ENCODE peak calls at places on chromosomes 6 and 20, in five cellular contexts. C is gastrocnemius medialis, Q is breast epithelium, P is ovary, S is transverse colon. J is an unnamed sample. For H3K36me3, the result is how much of the 10 kb centered on the place peaks cover.

GRCh38 chr6:1024587-1024986 is 287.3 kb upstream of the FOXQ1 start:
- DNase-seq in Q (peak), P (no peak), C (no peak), S (peak), J (no peak)

GRCh38 chr6:141451508-141452353 is 681.0 kb upstream of the GJE1 start:
- DNase-seq in P (no peak), Q (no peak), S (no peak), C (no peak), J (no peak)

GRCh38 chr20:7411075-7411474 is 529.2 kb downstream of the HAO1 start:
- DNase-seq in P (no peak), S (no peak), C (no peak), Q (no peak), J (no peak)

GRCh38 chr6:154508573-154509375 is 1.7 kb downstream of the CNKSR3 start:
- DNase-seq in C (no peak), P (no peak), S (peak), Q (peak), J (no peak)

GRCh38 chr6:14709066-14709670 is 536.7 kb upstream of the JARID2 start:
- DNase-seq in S (no peak), P (no peak), C (no peak), Q (no peak), J (no peak)

GRCh38 chr6:80872194-80872950 is 765.9 kb downstream of the BCKDHB start:
- DNase-seq in Q (no peak), P (no peak), C (peak), S (no peak), J (peak)

GRCh38 chr20:32902456-32903420 is 44.0 kb downstream of the EFCAB8 start:
- DNase-seq in P (peak), C (no peak), S (peak), Q (no peak), J (peak)

GRCh38 chr20:37505263-37506165 is 15.5 kb upstream of the NNAT start:
- DNase-seq in S (no peak), P (no peak), C (no peak), Q (no peak), J (no peak)

GRCh38 chr6:45654673-45655072 is 276.9 kb upstream of the SUPT3H start:
- DNase-seq in S (no peak), Q (no peak), C (no peak), P (no peak), J (no peak)

GRCh38 chr20:40279390-40279789 is 409.6 kb downstream of the MAFB start:
- DNase-seq in S (peak), Q (peak), P (no peak), C (peak), J (peak)

GRCh38 chr20:62804632-62805364 is at the start of gene OGFR:
- DNase-seq in C (no peak), P (peak), S (peak), Q (no peak), J (peak)

GRCh38 chr6:44049163-44049988 is 77.9 kb downstream of the MRPL14 start:
- DNase-seq in C (no peak), P (no peak), S (no peak), Q (no peak), J (no peak)

GRCh38 chr6:101181006-101181405 is 212.5 kb upstream of the GRIK2 start:
- DNase-seq in P (no peak), Q (no peak), C (no peak), S (no peak), J (no peak)

GRCh38 chr6:137218473-137218916 is 690 bp downstream of the IFNGR1 start:
- DNase-seq in Q (peak), C (peak), S (peak), P (no peak), J (peak)

GRCh38 chr6:43886717-43887339 is 116.8 kb downstream of the VEGFA start:
- DNase-seq in S (no peak), Q (no peak), C (no peak), P (no peak), J (no peak)

GRCh38 chr6:110979565-110980096 is 2.2 kb upstream of the RPF2 start:
- DNase-seq in C (no peak), S (no peak), P (no peak), Q (no peak), J (no peak)

GRCh38 chr6:10951675-10952282 is 64.9 kb downstream of the SYCP2L start:
- DNase-seq in Q (no peak), S (no peak), C (no peak), P (no peak), J (no peak)

GRCh38 chr20:24117386-24117785 is 128.8 kb upstream of the GGTLC1 start:
- DNase-seq in C (no peak), S (no peak), P (no peak), Q (no peak), J (no peak)

GRCh38 chr20:48788486-48789072 is 39.2 kb downstream of the PREX1 start:
- DNase-seq in P (no peak), C (no peak), S (peak), Q (no peak), J (no peak)

GRCh38 chr6:121756643-121757042 is 321.2 kb downstream of the GJA1 start:
- DNase-seq in Q (no peak), P (no peak), C (no peak), S (no peak), J (no peak)

GRCh38 chr6:134910596-134910935 is 39.3 kb downstream of the ALDH8A1 start:
- DNase-seq in P (no peak), C (no peak), S (no peak), Q (no peak), J (no peak)

GRCh38 chr20:63052571-63053429 is 46.0 kb upstream of the BHLHE23 start:
- DNase-seq in P (peak), S (no peak), C (no peak), Q (no peak), J (no peak)

GRCh38 chr6:121465101-121465500 is 29.7 kb downstream of the GJA1 start:
- DNase-seq in S (no peak), C (no peak), P (no peak), Q (no peak), J (no peak)

GRCh38 chr6:6556738-6557503 is 31.6 kb upstream of the LY86 start:
- DNase-seq in S (peak), P (no peak), Q (no peak), C (no peak), J (peak)

GRCh38 chr20:18533491-18533890 is 25.8 kb downstream of the SEC23B start:
- DNase-seq in P (no peak), S (no peak), Q (no peak), C (no peak), J (no peak)

GRCh38 chr20:17615645-17616479 is 46.0 kb downstream of the DSTN start:
- DNase-seq in S (peak), C (no peak), Q (peak), P (no peak), J (peak)

GRCh38 chr20:50694379-50695143 is 3.2 kb upstream of the RIPOR3 start:
- DNase-seq in C (no peak), P (no peak), Q (no peak), S (no peak), J (no peak)

GRCh38 chr20:58719971-58720371 is 27.4 kb downstream of the NPEPL1 start:
- DNase-seq in Q (peak), C (no peak), P (no peak), S (peak), J (peak)

GRCh38 chr6:107727096-107727757 is 96.9 kb downstream of the SCML4 start:
- DNase-seq in S (no peak), C (no peak), P (no peak), Q (no peak), J (no peak)

GRCh38 chr20:2585811-2586210 is 49.4 kb downstream of the TMC2 start:
- DNase-seq in C (no peak), P (no peak), S (no peak), Q (no peak), J (no peak)

GRCh38 chr20:23666189-23666588 is 22.6 kb downstream of the CST4 start:
- DNase-seq in S (no peak), C (no peak), P (no peak), Q (no peak), J (no peak)

GRCh38 chr6:126107475-126108121 is 121.3 kb downstream of the TRMT11 start:
- DNase-seq in P (no peak), Q (no peak), S (no peak), C (no peak), J (no peak)

GRCh38 chr6:72905705-72906478 is 284.0 kb downstream of the KCNQ5 start:
- DNase-seq in Q (no peak), P (no peak), C (no peak), S (no peak), J (no peak)

GRCh38 chr6:23522751-23523527 is 603.1 kb upstream of the NRSN1 start:
- DNase-seq in C (no peak), S (no peak), P (no peak), Q (no peak), J (no peak)

GRCh38 chr6:109059591-109060021 is 35.0 kb downstream of the SESN1 start:
- DNase-seq in C (no peak), S (no peak), P (no peak), Q (no peak), J (no peak)

GRCh38 chr6:54860132-54860531 is 13.6 kb downstream of the FAM83B start:
- DNase-seq in S (no peak), P (no peak), Q (no peak), C (no peak), J (no peak)

GRCh38 chr6:140303218-140303949 is 928.9 kb upstream of the CITED2 start:
- DNase-seq in Q (peak), C (no peak), S (no peak), P (no peak), J (no peak)

GRCh38 chr20:32480361-32481199 is 104.6 kb downstream of the NOL4L start:
- DNase-seq in S (no peak), C (no peak), Q (no peak), P (no peak), J (no peak)

GRCh38 chr6:47655719-47656595 is 42.4 kb upstream of the ADGRF4 start:
- DNase-seq in S (peak), P (no peak), C (no peak), Q (peak), J (peak)

GRCh38 chr6:11756292-11756691 is 22.3 kb downstream of the ADTRP start:
- DNase-seq in Q (no peak), C (no peak), P (no peak), S (no peak), J (no peak)

GRCh38 chr20:25480797-25481196 is 73.3 kb downstream of the GINS1 start:
- DNase-seq in Q (no peak), S (no peak), P (peak), C (no peak), J (no peak)

GRCh38 chr20:25479638-25480037 is 72.2 kb downstream of the GINS1 start:
- DNase-seq in Q (no peak), C (no peak), P (peak), S (no peak), J (no peak)

GRCh38 chr20:25478889-25479568 is 71.6 kb downstream of the GINS1 start:
- DNase-seq in S (no peak), C (no peak), Q (no peak), P (peak), J (no peak)

GRCh38 chr20:25481235-25481917 is 73.9 kb downstream of the GINS1 start:
- DNase-seq in S (no peak), C (no peak), Q (no peak), P (peak), J (peak)

GRCh38 chr20:25480156-25480555 is 72.7 kb downstream of the GINS1 start:
- DNase-seq in C (no peak), P (no peak), S (no peak), Q (no peak), J (no peak)
- H3K36me3 ChIP-seq in C (under half), P (under half), S (under half), Q (under half), J (under half)

GRCh38 chr20:13784893-13785715 is at the start of the genes ESF1 and NDUFAF5:
- DNase-seq in S (peak), P (peak), C (peak), Q (peak), J (peak)
- TF ChIP-seq POLR2A in S (peak), P (peak), C (peak), Q (no peak), J (peak)

GRCh38 chr20:36238760-36239159 is 2.5 kb downstream of the AAR2 start:
- DNase-seq in Q (no peak), P (no peak), C (no peak), S (no peak), J (no peak)

GRCh38 chr20:36238153-36238552 is 1.9 kb downstream of the AAR2 start:
- DNase-seq in P (no peak), C (no peak), Q (no peak), S (no peak), J (no peak)

GRCh38 chr20:36237477-36237876 is 1.2 kb downstream of the AAR2 start:
- DNase-seq in S (no peak), Q (no peak), P (no peak), C (no peak), J (no peak)

GRCh38 chr20:36241678-36242077 is 5.4 kb downstream of the AAR2 start:
- DNase-seq in S (no peak), C (no peak), P (no peak), Q (no peak), J (no peak)

DNA sequence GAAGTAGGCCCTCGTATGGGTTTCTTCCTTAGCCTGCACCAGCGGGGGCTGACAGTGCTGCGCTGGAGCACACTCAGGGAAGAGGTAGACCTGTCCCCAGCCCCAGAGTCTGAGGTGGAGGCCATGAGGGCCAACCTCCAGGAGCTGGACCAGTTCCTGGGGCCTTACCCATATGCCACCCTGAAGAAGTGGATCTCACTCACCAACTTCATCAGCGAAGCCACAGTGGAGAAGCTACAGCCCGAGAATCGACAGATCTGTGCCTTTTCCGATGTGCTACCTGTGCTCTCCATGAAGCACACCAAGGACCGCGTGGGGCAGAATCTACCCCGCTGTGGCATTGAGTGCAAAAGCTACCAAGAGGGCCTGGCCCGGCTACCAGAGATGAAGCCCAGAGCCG is 3.8 kb downstream of the AAR2 start:
- DNase-seq in Q (no peak), C (no peak), P (no peak), S (no peak), J (no peak)
- H3K36me3 ChIP-seq in Q (under half), C (under half), P (under half), S (under half), J (under half)

GRCh38 chr6:160990847-160991410 is 640 bp upstream of the MAP3K4 start:
- DNase-seq in C (no peak), Q (no peak), S (no peak), P (no peak), J (no peak)

GRCh38 chr6:160992323-160993314 is 1.1 kb downstream of the MAP3K4 start:
- DNase-seq in C (peak), P (no peak), S (peak), Q (peak), J (no peak)

GRCh38 chr6:160995271-160995670 is 3.7 kb downstream of the MAP3K4 start:
- DNase-seq in C (no peak), S (no peak), P (no peak), Q (no peak), J (no peak)

GRCh38 chr6:160987265-160987664 is 4.3 kb upstream of the MAP3K4 start:
- DNase-seq in P (no peak), S (no peak), Q (no peak), C (no peak), J (no peak)

GRCh38 chr6:160991411-160992322 is at the start of gene MAP3K4:
- DNase-seq in P (peak), Q (peak), S (peak), C (peak), J (peak)
- TF ChIP-seq POLR2A in P (no peak), Q (no peak), S (peak), C (no peak), J (peak)

GRCh38 chr20:44489931-44490330 is 14.3 kb downstream of the TTPAL start:
- DNase-seq in Q (no peak), C (no peak), S (no peak), P (no peak), J (no peak)
- H3K36me3 ChIP-seq in Q (under half), C (half or more), S (under half), P (under half), J (under half)

GRCh38 chr6:89144358-89145041 is 1.4 kb upstream of the PM20D2 start:
- DNase-seq in C (no peak), Q (no peak), S (no peak), P (no peak), J (no peak)

GRCh38 chr6:89146748-89147715 is 1.2 kb downstream of the PM20D2 start:
- DNase-seq in Q (no peak), S (no peak), C (peak), P (no peak), J (no peak)

GRCh38 chr6:89148016-89148750 is 2.3 kb downstream of the PM20D2 start:
- DNase-seq in Q (no peak), S (no peak), P (no peak), C (no peak), J (no peak)

GRCh38 chr6:89145461-89145961 is 344 bp upstream of the PM20D2 start:
- DNase-seq in P (no peak), C (no peak), Q (no peak), S (no peak), J (no peak)

DNA sequence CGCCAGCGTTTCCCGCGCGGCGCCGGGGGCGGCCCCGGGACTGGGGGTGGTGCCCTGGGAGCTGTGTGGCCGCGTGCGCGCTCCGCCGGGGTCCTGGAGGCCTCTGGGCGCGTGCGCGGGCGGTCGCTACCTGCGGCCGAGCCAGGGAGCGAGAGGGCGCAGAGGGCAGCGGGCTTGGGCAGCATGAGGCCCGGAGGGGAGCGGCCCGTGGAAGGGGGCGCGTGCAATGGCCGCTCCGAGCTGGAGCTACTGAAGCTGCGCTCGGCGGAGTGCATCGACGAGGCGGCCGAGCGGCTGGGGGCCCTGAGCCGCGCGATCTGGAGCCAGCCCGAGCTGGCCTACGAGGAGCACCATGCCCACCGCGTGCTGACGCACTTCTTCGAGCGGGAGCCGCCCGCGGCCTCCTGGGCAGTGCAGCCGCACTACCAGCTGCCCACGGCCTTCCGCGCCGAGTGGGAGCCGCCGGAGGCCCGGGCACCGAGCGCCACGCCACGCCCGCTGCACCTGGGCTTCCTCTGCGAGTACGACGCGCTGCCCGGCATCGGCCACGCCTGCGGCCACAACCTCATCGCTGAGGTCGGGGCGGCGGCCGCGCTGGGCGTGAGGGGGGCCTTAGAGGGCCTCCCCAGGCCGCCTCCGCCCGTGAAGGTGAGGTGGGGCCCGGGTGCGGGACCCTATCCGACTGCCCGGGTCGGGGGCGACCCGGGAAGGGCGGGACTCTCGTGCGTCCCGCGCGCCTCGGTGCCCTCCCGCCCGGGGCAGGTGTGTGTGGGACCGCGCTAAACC is at the start of gene PM20D2:
- DNase-seq in Q (no peak), P (peak), C (peak), S (peak), J (peak)
- TF ChIP-seq POLR2A in Q (no peak), P (peak), C (peak), S (peak), J (peak)

GRCh38 chr20:47248448-47248966 is 108.0 kb downstream of the ZMYND8 start:
- DNase-seq in P (no peak), C (no peak), S (no peak), Q (no peak), J (no peak)

GRCh38 chr20:47249913-47250312 is 106.6 kb downstream of the ZMYND8 start:
- DNase-seq in S (no peak), Q (no peak), C (no peak), P (no peak), J (no peak)

GRCh38 chr20:47246061-47246460 is 110.4 kb downstream of the ZMYND8 start:
- DNase-seq in C (no peak), P (no peak), S (no peak), Q (no peak), J (no peak)

GRCh38 chr20:47250360-47250759 is 106.1 kb downstream of the ZMYND8 start:
- DNase-seq in S (no peak), C (no peak), P (no peak), Q (no peak), J (no peak)

GRCh38 chr20:47247972-47248371 is 108.5 kb downstream of the ZMYND8 start:
- DNase-seq in P (no peak), C (no peak), S (no peak), Q (no peak), J (no peak)
- H3K36me3 ChIP-seq in P (under half), C (half or more), S (under half), Q (under half), J (under half)

GRCh38 chr6:152982768-152983636 is at the start of gene FBXO5:
- DNase-seq in C (peak), P (peak), S (peak), Q (peak), J (peak)
- TF ChIP-seq POLR2A in C (peak), P (peak), S (peak), Q (no peak), J (peak)

DNA sequence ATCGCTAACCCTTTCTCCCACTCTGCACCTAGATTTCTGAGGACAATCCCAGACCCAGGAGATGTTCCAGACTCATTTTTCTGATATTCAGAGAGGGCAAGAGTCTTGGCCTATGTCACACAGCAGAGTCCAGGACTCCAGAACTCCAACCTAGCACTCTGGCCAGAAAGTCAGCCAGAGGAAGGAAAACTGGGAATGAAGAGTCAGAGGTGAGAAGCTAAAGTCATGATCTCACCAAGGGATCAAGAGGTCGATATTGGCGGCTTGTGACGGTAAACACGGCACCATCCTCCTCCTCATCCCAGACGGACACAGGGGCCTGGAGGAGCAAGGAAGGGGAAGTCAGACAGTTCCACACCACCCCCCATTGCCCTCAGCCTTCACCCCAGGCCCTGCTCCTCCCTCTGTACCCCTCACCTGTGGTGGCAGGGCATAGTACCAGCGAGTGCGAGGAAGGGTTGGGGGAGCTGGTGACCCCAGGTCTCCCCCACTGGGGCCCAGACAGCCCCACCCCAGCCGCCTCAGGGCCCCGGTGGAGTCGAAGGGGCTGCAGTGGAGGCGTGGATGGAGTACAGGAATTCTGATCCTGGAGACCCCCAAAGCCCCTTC is 1.8 kb downstream of the RGL2 start:
- DNase-seq in S (no peak), Q (no peak), C (no peak), P (no peak), J (no peak)
- H3K36me3 ChIP-seq in S (under half), Q (under half), C (under half), P (under half), J (under half)

GRCh38 chr6:25083784-25084507 is 148.2 kb upstream of the RIPOR2 start:
- DNase-seq in S (no peak), C (no peak), P (no peak), Q (no peak), J (no peak)
- TF ChIP-seq POLR2A in S (no peak), C (no peak), P (no peak), Q (no peak), J (no peak)

J was measured in heart left ventricle.